ENCODE peak calls at places on chromosomes 7 and 10, in five cellular contexts. E is smooth muscle cell of the brain vasculature, T is left kidney, R is left ventricle myocardium inferior, F is fibroblast of the aortic adventitia. M is an unnamed sample.

GRCh38 chr10:59285848-59286247 is 76.5 kb downstream of the FAM13C start:
- DNase-seq in F (no peak), T (no peak), R (no peak), E (no peak), M (no peak)

GRCh38 chr10:103672345-103672744 is 178.8 kb downstream of the NEURL1 start:
- DNase-seq in F (no peak), T (no peak), R (no peak), E (no peak), M (no peak)

GRCh38 chr7:69739182-69739581 is 140.9 kb downstream of the AUTS2 start:
- DNase-seq in F (no peak), T (no peak), E (no peak), R (no peak), M (no peak)

GRCh38 chr7:128108641-128109423 is 77.6 kb upstream of the LRRC4 start:
- DNase-seq in E (no peak), T (no peak), F (no peak), R (no peak), M (no peak)

GRCh38 chr10:78656815-78657621 is 411.7 kb upstream of the ZMIZ1 start:
- DNase-seq in R (no peak), F (no peak), T (peak), E (no peak), M (no peak)

GRCh38 chr7:149497467-149498261 is at the start of gene ZNF746:
- DNase-seq in F (peak), E (peak), R (peak), T (peak), M (no peak)

GRCh38 chr10:24825551-24825950 is 101.9 kb upstream of the ARHGAP21 start:
- DNase-seq in E (no peak), R (no peak), F (peak), T (no peak), M (no peak)

GRCh38 chr7:130135208-130136205 is 65.2 kb downstream of the KLHDC10 start:
- DNase-seq in T (no peak), E (no peak), F (no peak), R (no peak), M (no peak)

GRCh38 chr10:62815373-62816111 is 624 bp downstream of the EGR2 start:
- DNase-seq in E (no peak), F (no peak), R (no peak), T (peak), M (no peak)

GRCh38 chr10:100997364-100998182 is 2.0 kb upstream of the LZTS2 start:
- DNase-seq in R (peak), T (peak), F (peak), E (no peak), M (no peak)

GRCh38 chr10:133325392-133325760 is 11.3 kb downstream of the CALY start:
- DNase-seq in E (no peak), R (no peak), T (peak), F (no peak), M (no peak)

GRCh38 chr7:134724606-134725005 is 54.8 kb upstream of the CALD1 start:
- DNase-seq in E (no peak), R (no peak), T (peak), F (peak), M (peak)

GRCh38 chr10:131786756-131787605 is 113.8 kb upstream of the PPP2R2D start:
- DNase-seq in F (peak), E (peak), R (no peak), T (peak), M (peak)

GRCh38 chr10:62512732-62513475 is 138.7 kb downstream of the ZNF365 start:
- DNase-seq in E (no peak), R (no peak), T (no peak), F (no peak), M (no peak)